ENCODE peak calls at places on chromosomes 13 and 19, in six cellular contexts. J, N, Q, P, B and X are unnamed samples.

GRCh38 chr13:80655778-80656518 is 315.0 kb upstream of the SPRY2 start:
- DNase-seq in B (no peak), N (no peak), Q (no peak), P (no peak), J (no peak), X (no peak)

GRCh38 chr19:30226464-30227070 is 145.6 kb upstream of the ZNF536 start:
- DNase-seq in N (no peak), P (no peak), Q (peak; percentile 33), B (no peak), J (no peak), X (peak; percentile 47)

GRCh38 chr13:22874839-22875238 is 305.9 kb upstream of the SGCG start:
- DNase-seq in P (no peak), Q (no peak), J (no peak), B (no peak), N (no peak), X (no peak)

GRCh38 chr13:40096357-40096911 is 441.0 kb downstream of the COG6 start:
- DNase-seq in N (peak; percentile 58), J (no peak), B (no peak), P (no peak), Q (no peak), X (no peak)

GRCh38 chr19:38276942-38277517 is 12.7 kb downstream of the SPINT2 start:
- DNase-seq in Q (no peak), N (no peak), J (no peak), B (no peak), P (no peak), X (no peak)

GRCh38 chr13:90846956-90847355 is 500.5 kb upstream of the MIR17HG start:
- DNase-seq in B (peak; percentile 6), J (no peak), N (no peak), P (no peak), Q (no peak), X (no peak)

GRCh38 chr19:43966079-43966694 is 15.2 kb downstream of the ZNF221 start:
- DNase-seq in J (no peak), N (no peak), P (no peak), B (no peak), Q (no peak), X (no peak)

GRCh38 chr13:73715114-73715909 is 418.9 kb downstream of the KLF12 start:
- DNase-seq in N (peak; percentile 83), J (no peak), B (no peak), Q (no peak), P (no peak), X (no peak)

GRCh38 chr19:8697671-8698432 is 743 bp downstream of the ACTL9 start:
- DNase-seq in N (no peak), B (peak; percentile 1), Q (peak; percentile 36), J (no peak), P (no peak), X (no peak)